ENCODE peak calls at places on chromosomes 11 and 22, in seven cellular contexts. J, F, R, X, D, U and I are unnamed samples.

GRCh38 chr11:33157103-33158027 is 3.9 kb downstream of the CSTF3 start:
- DNase-seq in J (no peak), X (no peak), R (no peak), U (no peak), F (no peak), D (no peak), I (no peak)

GRCh38 chr22:41966607-41967240 is 2.5 kb upstream of the SEPTIN3 start:
- DNase-seq in R (no peak), X (peak; percentile 30), U (peak; percentile 77), F (peak; percentile 48), D (no peak), J (no peak), I (no peak)

GRCh38 chr22:49930596-49931412 is 12.4 kb downstream of the CRELD2 start:
- DNase-seq in J (peak; percentile 81), X (no peak), F (no peak), U (peak; percentile 81), D (peak; percentile 58), R (no peak), I (no peak)

GRCh38 chr11:121318848-121319834 is 26.6 kb downstream of the SC5D start:
- DNase-seq in J (no peak), F (peak; percentile 38), R (peak; percentile 32), D (no peak), X (peak; percentile 59), U (peak; percentile 71), I (no peak)

GRCh38 chr11:3037041-3037944 is 19.9 kb downstream of the CARS1 start:
- DNase-seq in X (peak; percentile 71), J (peak; percentile 80), D (peak; percentile 80), R (peak; percentile 83), F (no peak), U (peak; percentile 91), I (peak; percentile 43)

GRCh38 chr22:43014062-43014875 is 680 bp downstream of the PACSIN2 start:
- DNase-seq in X (peak; percentile 20), J (peak; percentile 40), F (no peak), R (peak; percentile 54), D (peak; percentile 37), U (peak; percentile 71), I (no peak)

GRCh38 chr11:369336-370018 is at the start of gene B4GALNT4:
- DNase-seq in J (no peak), U (peak; percentile 72), F (no peak), R (no peak), X (peak; percentile 68), D (peak; percentile 22), I (no peak)

GRCh38 chr11:11465280-11465679 is 112.2 kb upstream of the CSNK2A3 start:
- DNase-seq in D (no peak), U (no peak), R (no peak), J (no peak), X (no peak), F (no peak), I (no peak)

GRCh38 chr11:14544611-14545010 is 24.4 kb upstream of the PSMA1 start:
- DNase-seq in F (no peak), X (no peak), U (no peak), J (no peak), D (no peak), R (no peak), I (no peak)

GRCh38 chr11:107583629-107584195 is 7.2 kb upstream of the ELMOD1 start:
- DNase-seq in F (peak; percentile 75), X (no peak), D (no peak), R (no peak), J (no peak), U (no peak), I (no peak)

GRCh38 chr11:7367803-7368202 is 116.1 kb downstream of the SYT9 start:
- DNase-seq in F (no peak), J (no peak), R (no peak), D (no peak), X (no peak), U (no peak), I (no peak)

GRCh38 chr11:324131-324530 is 3.5 kb upstream of the IFITM3 start:
- DNase-seq in J (no peak), U (no peak), D (no peak), X (no peak), F (no peak), R (no peak), I (peak; percentile 46)

GRCh38 chr11:9170450-9170849 is 79.1 kb upstream of the SCUBE2 start:
- DNase-seq in X (no peak), F (no peak), R (no peak), J (no peak), U (peak; percentile 11), D (no peak), I (no peak)

GRCh38 chr11:131579932-131580387 is 209.5 kb downstream of the NTM start:
- DNase-seq in J (no peak), F (no peak), U (peak; percentile 59), D (no peak), R (peak; percentile 37), X (peak; percentile 3), I (no peak)

GRCh38 chr11:110173775-110174644 is 80.8 kb downstream of the ZC3H12C start:
- DNase-seq in F (no peak), X (peak; percentile 51), R (peak; percentile 67), J (peak; percentile 62), D (peak; percentile 64), U (peak; percentile 84), I (peak; percentile 92)

DNA sequence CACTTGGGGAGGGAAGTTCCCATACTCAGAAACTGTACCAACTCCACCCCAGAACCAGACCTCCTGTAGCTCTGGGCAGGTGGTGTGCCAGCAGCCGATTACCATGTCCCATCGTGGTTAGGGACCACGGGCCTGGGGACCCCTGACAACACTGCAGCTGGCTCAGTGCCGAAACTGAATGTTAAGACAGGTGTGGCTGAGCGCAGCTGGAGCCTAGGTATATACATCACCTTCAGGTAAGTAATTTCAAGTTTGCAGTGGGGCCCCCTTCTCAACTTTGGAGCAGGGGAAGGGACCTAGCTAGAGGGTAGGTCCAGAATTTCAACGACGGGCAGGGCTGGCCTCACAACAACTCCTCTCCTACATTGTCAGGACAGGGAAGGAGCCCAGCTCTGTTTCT is 20.7 kb upstream of the PISD start:
- DNase-seq in R (no peak), U (no peak), J (no peak), D (no peak), X (no peak), F (no peak), I (no peak)
- H3K27ac ChIP-seq in R (no peak overlapping the region), U (no peak overlapping the region), J (no peak overlapping the region), D (no peak overlapping the region), X (peak overlapping the region; percentile 95), F (no peak overlapping the region), I (no peak overlapping the region)

GRCh38 chr11:122804161-122804560 is 34.1 kb upstream of the CRTAM start:
- DNase-seq in X (peak; percentile 81), D (no peak), R (no peak), U (no peak), F (no peak), J (no peak), I (no peak)

GRCh38 chr11:122808494-122808893 is 29.8 kb upstream of the CRTAM start:
- DNase-seq in F (no peak), R (no peak), U (no peak), X (no peak), D (peak; percentile 17), J (no peak), I (no peak)

GRCh38 chr11:122809861-122810260 is 28.4 kb upstream of the CRTAM start:
- DNase-seq in J (no peak), U (no peak), D (no peak), F (no peak), X (no peak), R (no peak), I (no peak)

GRCh38 chr11:122804796-122805195 is 33.5 kb upstream of the CRTAM start:
- DNase-seq in U (no peak), F (no peak), D (no peak), X (peak; percentile 65), J (no peak), R (no peak), I (no peak)

DNA sequence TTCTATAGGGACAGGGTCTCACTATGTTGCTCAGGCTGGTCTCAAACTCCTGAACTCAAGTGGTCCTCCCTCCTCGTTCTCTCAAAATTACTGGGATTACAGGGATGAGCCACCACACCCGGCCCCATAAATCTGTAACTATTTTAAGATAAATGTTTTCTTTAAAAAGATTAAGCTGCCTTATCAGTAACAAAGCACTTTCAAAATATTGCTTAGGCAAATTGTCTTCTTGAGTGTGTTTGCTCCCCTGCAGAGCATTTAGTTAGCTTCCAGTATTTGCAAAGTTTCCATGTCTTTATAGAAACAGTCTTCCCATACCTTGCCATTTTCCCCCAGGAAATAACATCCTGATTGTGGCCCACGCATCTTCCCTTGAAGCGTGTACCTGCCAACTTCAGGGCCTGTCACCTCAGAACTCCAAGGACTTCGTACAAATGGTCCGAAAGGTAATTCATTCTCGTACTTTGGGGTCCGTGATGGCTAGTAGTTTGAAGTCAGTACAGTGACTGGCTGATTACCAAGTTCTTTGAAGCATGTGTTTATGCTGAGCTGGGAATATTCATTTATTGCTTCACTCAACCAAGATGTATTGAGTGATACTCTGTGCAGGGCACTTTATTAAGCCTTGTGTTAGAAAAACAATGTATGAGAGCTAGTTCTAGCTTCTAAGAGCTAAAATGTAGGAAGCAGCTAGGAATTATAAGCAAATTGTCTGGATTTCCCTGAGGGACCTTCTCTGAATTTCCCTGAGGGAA is 30.4 kb upstream of the CRTAM start:
- DNase-seq in R (no peak), U (no peak), D (no peak), J (no peak), X (no peak), F (no peak), I (no peak)
- H3K27ac ChIP-seq in R (no peak overlapping the region), U (no peak overlapping the region), D (peak overlapping the region; percentile 70), J (no peak overlapping the region), X (no peak overlapping the region), F (no peak overlapping the region), I (no peak overlapping the region)

GRCh38 chr22:18023509-18024275 is 669 bp downstream of the MICAL3 start:
- DNase-seq in D (peak; percentile 82), F (no peak), J (peak; percentile 86), X (peak; percentile 78), R (peak; percentile 31), U (peak; percentile 91), I (peak; percentile 53)

GRCh38 chr22:18024956-18025720 is 777 bp upstream of the MICAL3 start:
- DNase-seq in F (no peak), X (no peak), D (no peak), J (no peak), R (no peak), U (no peak), I (no peak)

GRCh38 chr22:18022851-18023250 is 1.5 kb downstream of the MICAL3 start:
- DNase-seq in X (no peak), J (no peak), R (no peak), F (no peak), U (no peak), D (no peak), I (no peak)

GRCh38 chr22:18021431-18021830 is 2.9 kb downstream of the MICAL3 start:
- DNase-seq in F (no peak), U (no peak), X (peak; percentile 43), D (no peak), R (no peak), J (no peak), I (no peak)

GRCh38 chr22:18024276-18024939 is at the start of gene MICAL3:
- DNase-seq in J (peak; percentile 58), X (peak; percentile 52), F (no peak), U (peak; percentile 88), D (peak; percentile 57), R (peak; percentile 54), I (peak; percentile 74)
- H3K27ac ChIP-seq in J (peak within 1 kb of the TSS; percentile 22), X (peak within 1 kb of the TSS; percentile 95), F (peak within 1 kb of the TSS; percentile 34), U (peak within 1 kb of the TSS; percentile 61), D (peak within 1 kb of the TSS; percentile 90), R (no peak within 1 kb of the TSS), I (no peak within 1 kb of the TSS)

DNA sequence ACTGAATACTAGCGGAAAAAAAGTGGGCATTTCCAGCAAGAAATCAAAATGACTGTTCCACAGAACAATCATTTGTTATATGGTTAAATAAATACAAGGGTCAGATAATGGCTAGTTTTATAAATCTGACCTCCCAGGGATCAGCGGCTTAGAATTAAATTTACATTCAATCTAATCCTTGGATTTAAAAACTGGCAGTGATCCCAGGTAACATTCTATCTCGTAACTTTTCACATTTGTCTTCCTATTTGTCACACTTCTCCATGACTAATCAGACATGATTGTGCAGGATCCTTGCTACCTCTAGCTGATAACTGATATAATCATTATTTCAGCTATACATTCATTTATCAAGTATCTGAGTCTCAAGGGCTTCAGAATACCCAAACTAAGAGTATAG is 2.9 kb upstream of the MMP3 start:
- DNase-seq in D (no peak), F (no peak), J (no peak), U (no peak), R (no peak), X (peak; percentile 53), I (no peak)
- H3K27ac ChIP-seq in D (no peak overlapping the region), F (no peak overlapping the region), J (no peak overlapping the region), U (no peak overlapping the region), R (no peak overlapping the region), X (no peak overlapping the region), I (no peak overlapping the region)